ENCODE peak calls at places on chromosomes 12 and 14, in seven cellular contexts. One of them, this sample, is unnamed. For H3K27me3, the result is how much of the 10 kb centered on the place peaks cover.

GRCh38 chr12:26219736-26220135 is 24.4 kb downstream of the SSPN start:
- DNase-seq in esophagus muscularis mucosa: no peak
- DNase-seq in neural progenitor cell: no peak
- DNase-seq in GM23338: no peak
- DNase-seq in uterus: no peak
- DNase-seq in PC-9: no peak
- DNase-seq in fibroblast of lung: no peak
- DNase-seq in this sample: no peak

GRCh38 chr14:89304972-89305703 is 111.9 kb downstream of the FOXN3 start:
- DNase-seq in esophagus muscularis mucosa: no peak
- DNase-seq in uterus: peak
- DNase-seq in fibroblast of lung: peak
- DNase-seq in GM23338: no peak
- DNase-seq in PC-9: no peak
- DNase-seq in neural progenitor cell: peak
- DNase-seq in this sample: peak

GRCh38 chr12:120956579-120957360 is 21.6 kb upstream of the HNF1A start:
- DNase-seq in uterus: no peak
- DNase-seq in fibroblast of lung: no peak
- DNase-seq in neural progenitor cell: no peak
- DNase-seq in esophagus muscularis mucosa: no peak
- DNase-seq in GM23338: no peak
- DNase-seq in PC-9: no peak
- DNase-seq in this sample: no peak

GRCh38 chr12:123171967-123172366 is 21.1 kb upstream of the PITPNM2 start:
- DNase-seq in neural progenitor cell: no peak
- DNase-seq in PC-9: no peak
- DNase-seq in GM23338: no peak
- DNase-seq in esophagus muscularis mucosa: no peak
- DNase-seq in uterus: no peak
- DNase-seq in fibroblast of lung: no peak
- DNase-seq in this sample: no peak

GRCh38 chr14:95700221-95700976 is 13.5 kb downstream of the TCL1A start:
- DNase-seq in fibroblast of lung: no peak
- DNase-seq in PC-9: no peak
- DNase-seq in uterus: no peak
- DNase-seq in neural progenitor cell: no peak
- DNase-seq in esophagus muscularis mucosa: no peak
- DNase-seq in GM23338: peak
- DNase-seq in this sample: no peak

GRCh38 chr12:81207173-81207572 is 129.3 kb downstream of the ACSS3 start:
- DNase-seq in esophagus muscularis mucosa: no peak
- DNase-seq in neural progenitor cell: peak
- DNase-seq in uterus: no peak
- DNase-seq in fibroblast of lung: no peak
- DNase-seq in PC-9: no peak
- DNase-seq in GM23338: peak
- DNase-seq in this sample: no peak

GRCh38 chr14:70665448-70666363 is 24.0 kb downstream of the TTC9 start:
- DNase-seq in fibroblast of lung: no peak
- DNase-seq in PC-9: peak
- DNase-seq in GM23338: no peak
- DNase-seq in neural progenitor cell: peak
- DNase-seq in esophagus muscularis mucosa: no peak
- DNase-seq in uterus: no peak
- DNase-seq in this sample: peak

GRCh38 chr14:24275524-24276139 is 4.2 kb upstream of the RABGGTA start:
- DNase-seq in neural progenitor cell: peak
- DNase-seq in GM23338: peak
- DNase-seq in uterus: no peak
- DNase-seq in PC-9: no peak
- DNase-seq in esophagus muscularis mucosa: no peak
- DNase-seq in fibroblast of lung: no peak
- DNase-seq in this sample: no peak

GRCh38 chr12:108955225-108955835 is 65.5 kb downstream of the SVOP start:
- DNase-seq in PC-9: no peak
- DNase-seq in neural progenitor cell: no peak
- DNase-seq in esophagus muscularis mucosa: no peak
- DNase-seq in fibroblast of lung: peak
- DNase-seq in GM23338: no peak
- DNase-seq in uterus: no peak
- DNase-seq in this sample: no peak

GRCh38 chr12:25997401-25997973 is 39.0 kb downstream of the RASSF8 start:
- DNase-seq in PC-9: no peak
- DNase-seq in fibroblast of lung: peak
- DNase-seq in esophagus muscularis mucosa: no peak
- DNase-seq in neural progenitor cell: peak
- DNase-seq in uterus: no peak
- DNase-seq in GM23338: peak
- DNase-seq in this sample: no peak

GRCh38 chr12:96617178-96617577 is 127.8 kb downstream of the CFAP54 start:
- DNase-seq in fibroblast of lung: no peak
- DNase-seq in neural progenitor cell: no peak
- DNase-seq in GM23338: peak
- DNase-seq in esophagus muscularis mucosa: no peak
- DNase-seq in uterus: no peak
- DNase-seq in PC-9: no peak
- DNase-seq in this sample: no peak

GRCh38 chr12:120229071-120229582 is 28.2 kb upstream of the RPLP0 start:
- DNase-seq in fibroblast of lung: no peak
- DNase-seq in GM23338: peak
- DNase-seq in uterus: no peak
- DNase-seq in esophagus muscularis mucosa: no peak
- DNase-seq in neural progenitor cell: no peak
- DNase-seq in PC-9: peak
- DNase-seq in this sample: no peak

GRCh38 chr12:57148469-57149308 is 1.3 kb upstream of the LRP1-AS start:
- DNase-seq in esophagus muscularis mucosa: no peak
- DNase-seq in GM23338: no peak
- DNase-seq in fibroblast of lung: no peak
- DNase-seq in uterus: peak
- DNase-seq in PC-9: no peak
- DNase-seq in neural progenitor cell: no peak
- DNase-seq in this sample: no peak

GRCh38 chr12:45183263-45183662 is 32.6 kb upstream of the ANO6 start:
- DNase-seq in PC-9: no peak
- DNase-seq in fibroblast of lung: peak
- DNase-seq in neural progenitor cell: no peak
- DNase-seq in GM23338: no peak
- DNase-seq in esophagus muscularis mucosa: no peak
- DNase-seq in uterus: no peak
- DNase-seq in this sample: no peak

GRCh38 chr12:49534806-49535278 is 4.0 kb upstream of the KCNH3 start:
- DNase-seq in fibroblast of lung: no peak
- DNase-seq in uterus: no peak
- DNase-seq in GM23338: peak
- DNase-seq in PC-9: no peak
- DNase-seq in esophagus muscularis mucosa: no peak
- DNase-seq in neural progenitor cell: no peak
- DNase-seq in this sample: no peak

DNA sequence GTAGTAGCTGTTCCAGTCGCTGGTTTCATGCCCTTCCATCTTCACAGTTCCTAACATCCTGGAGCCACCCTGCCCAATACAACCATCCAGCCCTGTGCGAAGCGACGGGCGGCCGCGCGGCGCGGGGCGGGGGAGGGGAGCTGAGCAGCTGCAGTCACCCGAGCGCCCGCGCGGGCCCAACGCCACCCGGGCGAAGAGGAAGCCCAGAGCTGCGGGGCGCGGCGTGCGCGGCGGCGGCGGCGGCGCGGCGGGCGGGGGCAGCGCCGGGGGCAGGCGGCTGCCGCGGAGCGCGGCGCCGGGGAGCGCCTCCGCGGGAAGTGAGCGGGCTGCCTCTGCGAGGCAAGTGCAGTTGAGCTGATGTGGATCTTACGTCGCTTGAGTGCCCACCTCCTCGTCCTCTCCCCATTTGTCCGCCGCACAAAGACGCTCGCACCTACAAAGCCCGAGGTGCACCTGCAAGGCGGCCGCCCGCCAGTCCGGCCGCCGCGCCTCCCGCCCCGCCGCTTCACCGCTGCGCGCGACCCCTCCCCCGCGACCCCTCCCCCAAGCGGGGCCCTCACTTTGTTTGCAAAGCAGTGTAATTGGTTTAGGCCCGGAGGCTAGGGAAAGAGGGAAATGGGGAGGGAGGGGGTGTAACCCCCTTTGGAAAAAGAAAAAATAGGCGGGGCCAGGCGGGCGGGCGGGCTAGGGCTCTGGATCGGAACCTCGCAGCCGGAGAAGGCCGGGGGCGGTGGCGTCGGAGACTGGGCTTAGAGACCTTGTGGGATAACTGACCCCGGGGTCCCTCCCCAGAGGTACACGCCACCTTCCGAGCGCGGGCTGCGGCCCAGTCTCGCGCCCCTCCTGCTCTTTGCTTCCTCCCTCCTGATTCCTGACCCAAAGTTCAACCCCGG is at the start of the genes FOXA1 and TTC6:
- DNase-seq in esophagus muscularis mucosa: no peak
- DNase-seq in GM23338: peak
- DNase-seq in neural progenitor cell: peak
- DNase-seq in uterus: no peak
- DNase-seq in fibroblast of lung: peak
- DNase-seq in PC-9: peak
- DNase-seq in this sample: no peak
- H3K4me3 ChIP-seq in esophagus muscularis mucosa: peak
- H3K4me3 ChIP-seq in GM23338: peak
- H3K4me3 ChIP-seq in neural progenitor cell: peak
- H3K4me3 ChIP-seq in uterus: peak
- H3K4me3 ChIP-seq in fibroblast of lung: peak
- H3K4me3 ChIP-seq in PC-9: peak
- H3K4me3 ChIP-seq in this sample: no peak

GRCh38 chr12:11810962-11811361 is 161.5 kb downstream of the ETV6 start:
- DNase-seq in esophagus muscularis mucosa: no peak
- DNase-seq in GM23338: no peak
- DNase-seq in fibroblast of lung: peak
- DNase-seq in neural progenitor cell: no peak
- DNase-seq in PC-9: no peak
- DNase-seq in uterus: no peak
- DNase-seq in this sample: no peak

GRCh38 chr12:11815397-11815796 is 165.9 kb downstream of the ETV6 start:
- DNase-seq in fibroblast of lung: no peak
- DNase-seq in uterus: no peak
- DNase-seq in GM23338: no peak
- DNase-seq in esophagus muscularis mucosa: no peak
- DNase-seq in neural progenitor cell: no peak
- DNase-seq in PC-9: no peak
- DNase-seq in this sample: no peak

GRCh38 chr12:11813422-11813813 is 163.9 kb downstream of the ETV6 start:
- DNase-seq in esophagus muscularis mucosa: no peak
- DNase-seq in GM23338: peak
- DNase-seq in uterus: no peak
- DNase-seq in PC-9: no peak
- DNase-seq in fibroblast of lung: peak
- DNase-seq in neural progenitor cell: peak
- DNase-seq in this sample: no peak

GRCh38 chr12:11814362-11814761 is 164.9 kb downstream of the ETV6 start:
- DNase-seq in PC-9: no peak
- DNase-seq in GM23338: no peak
- DNase-seq in uterus: no peak
- DNase-seq in fibroblast of lung: peak
- DNase-seq in esophagus muscularis mucosa: no peak
- DNase-seq in neural progenitor cell: no peak
- DNase-seq in this sample: no peak

DNA sequence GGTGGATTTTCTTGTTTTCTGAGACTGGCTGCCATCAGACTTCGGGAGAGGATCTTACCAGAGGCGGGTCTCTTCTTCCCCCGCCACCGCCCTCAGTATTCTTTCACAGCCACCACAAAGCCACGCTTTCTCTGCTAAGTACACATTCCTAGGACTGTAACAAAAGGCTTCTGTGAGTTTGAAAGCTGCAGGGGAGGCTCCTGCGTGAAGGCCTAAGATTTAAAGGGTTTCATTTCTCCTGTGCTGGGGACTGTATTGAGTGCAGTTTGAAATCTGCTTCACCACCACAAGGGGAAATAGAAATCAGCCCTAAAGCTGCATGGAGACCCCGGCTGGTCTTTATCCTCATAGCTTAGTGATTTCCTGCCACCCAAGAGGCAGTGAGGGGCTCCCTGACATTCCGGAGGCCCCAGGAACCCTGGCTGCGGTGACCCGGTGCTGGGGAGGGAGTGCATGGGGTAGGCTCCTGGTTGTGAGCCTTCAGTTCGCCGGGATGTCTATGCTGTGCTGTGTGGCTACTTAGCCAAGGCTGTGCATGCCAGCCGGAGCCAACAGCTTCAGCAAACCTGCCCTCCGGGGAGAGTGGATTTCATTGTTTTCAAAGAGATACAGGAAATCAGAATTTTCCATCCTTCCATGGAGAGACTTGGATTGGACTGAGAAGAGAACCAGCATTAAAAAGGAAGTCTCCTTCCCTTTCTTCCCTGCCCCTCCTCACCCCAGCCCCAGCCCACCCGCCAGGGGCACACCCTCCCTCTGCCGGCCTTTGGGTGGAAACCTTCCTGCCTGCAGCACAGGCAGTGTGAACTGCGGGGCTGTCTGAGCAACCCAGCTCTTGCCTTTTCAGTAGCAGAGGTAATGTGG is 163.3 kb downstream of the ETV6 start:
- DNase-seq in uterus: no peak
- DNase-seq in neural progenitor cell: peak
- DNase-seq in GM23338: peak
- DNase-seq in esophagus muscularis mucosa: no peak
- DNase-seq in PC-9: no peak
- DNase-seq in fibroblast of lung: peak
- DNase-seq in this sample: peak
- TF ChIP-seq CTCF in uterus: no peak
- TF ChIP-seq CTCF in neural progenitor cell: peak
- TF ChIP-seq CTCF in GM23338: peak
- TF ChIP-seq CTCF in esophagus muscularis mucosa: no peak
- TF ChIP-seq CTCF in PC-9: no peak
- TF ChIP-seq CTCF in fibroblast of lung: peak
- TF ChIP-seq CTCF in this sample: no peak

GRCh38 chr12:69966409-69966808 is 141.4 kb downstream of the MYRFL start:
- DNase-seq in fibroblast of lung: peak
- DNase-seq in uterus: peak
- DNase-seq in PC-9: peak
- DNase-seq in neural progenitor cell: no peak
- DNase-seq in GM23338: no peak
- DNase-seq in esophagus muscularis mucosa: no peak
- DNase-seq in this sample: no peak
- H3K27me3 ChIP-seq in fibroblast of lung: under half
- H3K27me3 ChIP-seq in uterus: under half
- H3K27me3 ChIP-seq in PC-9: under half
- H3K27me3 ChIP-seq in neural progenitor cell: under half
- H3K27me3 ChIP-seq in GM23338: under half
- H3K27me3 ChIP-seq in esophagus muscularis mucosa: under half
- H3K27me3 ChIP-seq in this sample: under half

DNA sequence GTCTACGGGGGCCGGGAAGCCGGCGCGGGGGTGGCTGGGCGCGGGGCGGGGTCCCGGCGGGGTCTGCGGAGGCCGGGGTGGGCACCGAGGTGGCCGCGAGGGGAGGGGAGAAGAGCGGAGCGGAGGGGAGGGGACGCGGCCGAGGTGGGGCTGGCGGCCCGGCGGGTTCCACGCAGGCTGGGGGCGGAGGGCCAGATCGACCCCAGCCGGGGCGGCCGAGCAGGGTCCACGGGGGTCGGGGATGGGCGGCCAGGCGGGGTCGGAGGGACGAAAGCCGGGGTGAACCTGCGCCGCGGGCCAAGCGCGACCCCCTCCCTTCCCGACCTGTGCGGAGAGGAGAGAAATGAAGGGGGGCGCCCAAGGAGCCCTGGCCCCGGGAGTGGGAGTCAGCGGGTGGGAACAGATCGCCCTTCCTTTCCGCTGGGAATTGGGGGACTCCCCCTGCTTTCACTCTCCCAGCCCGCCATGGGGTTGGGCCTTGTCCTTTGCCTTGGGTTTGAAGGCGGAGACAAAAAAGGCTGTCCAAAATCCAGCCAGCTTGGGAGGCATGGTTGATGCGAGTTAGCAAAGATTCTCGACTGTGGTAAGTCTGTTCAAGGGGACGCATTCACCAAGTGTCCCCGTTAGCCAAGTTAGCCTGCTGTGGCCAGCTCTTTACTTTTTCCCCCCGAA is 493 bp upstream of the CKAP4 start:
- DNase-seq in neural progenitor cell: peak
- DNase-seq in GM23338: peak
- DNase-seq in uterus: peak
- DNase-seq in fibroblast of lung: peak
- DNase-seq in esophagus muscularis mucosa: no peak
- DNase-seq in PC-9: peak
- DNase-seq in this sample: peak
- H3K4me3 ChIP-seq in neural progenitor cell: peak
- H3K4me3 ChIP-seq in GM23338: peak
- H3K4me3 ChIP-seq in uterus: peak
- H3K4me3 ChIP-seq in fibroblast of lung: peak
- H3K4me3 ChIP-seq in esophagus muscularis mucosa: peak
- H3K4me3 ChIP-seq in PC-9: peak
- H3K4me3 ChIP-seq in this sample: peak

This sample was measured in GM06990.